ENCODE peak calls at places on chromosomes 13 and 19, in seven cellular contexts. M is body of pancreas, A is psoas muscle, D is tibial nerve, U is uterus, T is SK-N-SH, O is GM23248. B is an unnamed sample.

GRCh38 chr19:38037151-38037611 is 130.2 kb downstream of the SIPA1L3 start:
- DNase-seq in M (no peak), A (no peak), D (no peak), U (no peak), T (no peak), O (no peak), B (no peak)

GRCh38 chr19:55319786-55320185 is 5.4 kb downstream of the TMEM150B start:
- DNase-seq in M (no peak), A (peak; percentile 43), D (no peak), U (no peak), T (peak; percentile 83), O (peak; percentile 72), B (no peak)

GRCh38 chr19:13983213-13983889 is 22.8 kb downstream of the RFX1 start:
- DNase-seq in M (no peak), A (no peak), D (no peak), U (no peak), T (no peak), O (no peak), B (no peak)

GRCh38 chr13:71087432-71087831 is 779.6 kb downstream of the DACH1 start:
- DNase-seq in M (no peak), A (no peak), D (no peak), U (no peak), T (no peak), O (no peak), B (no peak)

GRCh38 chr19:54074851-54075250 is 6.3 kb downstream of the TARM1 start:
- DNase-seq in M (no peak), A (no peak), D (no peak), U (no peak), T (no peak), O (no peak), B (no peak)

GRCh38 chr19:38727868-38728660 is 16.2 kb downstream of the CAPN12 start:
- DNase-seq in M (no peak), A (no peak), D (no peak), U (peak; percentile 65), T (no peak), O (no peak), B (no peak)

GRCh38 chr13:36673352-36673751 is 468 bp upstream of the SERTM1 start:
- DNase-seq in M (no peak), A (no peak), D (no peak), U (no peak), T (no peak), O (no peak), B (no peak)

GRCh38 chr13:59879281-59879680 is 284.4 kb downstream of the DIAPH3 start:
- DNase-seq in M (no peak), A (no peak), D (no peak), U (no peak), T (no peak), O (no peak), B (no peak)

GRCh38 chr19:12163841-12164240 is 945 bp downstream of the ZNF136 start:
- DNase-seq in M (no peak), A (no peak), D (no peak), U (no peak), T (peak; percentile 30), O (peak; percentile 87), B (no peak)

GRCh38 chr19:10285393-10285792 is 1.4 kb upstream of the ICAM4 start:
- DNase-seq in M (no peak), A (no peak), D (no peak), U (no peak), T (no peak), O (no peak), B (no peak)

GRCh38 chr19:10283786-10284540 is 2.8 kb upstream of the ICAM4 start:
- DNase-seq in M (no peak), A (no peak), D (no peak), U (no peak), T (no peak), O (no peak), B (no peak)

GRCh38 chr19:10279737-10280442 is 6.9 kb upstream of the ICAM4 start:
- DNase-seq in M (no peak), A (no peak), D (no peak), U (no peak), T (no peak), O (no peak), B (no peak)

GRCh38 chr19:10284641-10285278 is 2.0 kb upstream of the ICAM4 start:
- DNase-seq in M (no peak), A (no peak), D (no peak), U (no peak), T (no peak), O (no peak), B (no peak)

GRCh38 chr19:10283301-10283733 is 3.4 kb upstream of the ICAM4 start:
- DNase-seq in M (no peak), A (no peak), D (no peak), U (no peak), T (no peak), O (no peak), B (peak; percentile 78)
- H3K27me3 ChIP-seq in M (no peaks in the 10 kb centered on the region), A (no peaks in the 10 kb centered on the region), D (peaks cover 17% of the 10 kb centered on the region), U (peaks cover 9% of the 10 kb centered on the region), T (no peaks in the 10 kb centered on the region), O (no peaks in the 10 kb centered on the region), B (no peaks in the 10 kb centered on the region)

GRCh38 chr13:43390582-43390981 is 367.2 kb downstream of the DNAJC15 start:
- DNase-seq in M (no peak), A (no peak), D (no peak), U (no peak), T (no peak), O (no peak), B (no peak)

GRCh38 chr13:43388282-43389034 is 365.1 kb downstream of the DNAJC15 start:
- DNase-seq in M (peak; percentile 44), A (no peak), D (no peak), U (no peak), T (no peak), O (no peak), B (no peak)

GRCh38 chr13:43389573-43389972 is 366.2 kb downstream of the DNAJC15 start:
- DNase-seq in M (no peak), A (no peak), D (no peak), U (no peak), T (no peak), O (peak; percentile 40), B (no peak)

GRCh38 chr13:43390101-43390500 is 366.7 kb downstream of the DNAJC15 start:
- DNase-seq in M (no peak), A (no peak), D (no peak), U (no peak), T (no peak), O (peak; percentile 27), B (no peak)

GRCh38 chr13:43391021-43391420 is 367.6 kb downstream of the DNAJC15 start:
- DNase-seq in M (no peak), A (no peak), D (no peak), U (no peak), T (no peak), O (no peak), B (no peak)
- H3K4me3 ChIP-seq in M (no peak overlapping the region), A (no peak overlapping the region), D (no peak overlapping the region), U (no peak overlapping the region), T (no peak overlapping the region), O (no peak overlapping the region), B (no peak overlapping the region)

GRCh38 chr13:113548171-113548641 is 36.3 kb upstream of the TFDP1 start:
- DNase-seq in M (peak; percentile 9), A (no peak), D (no peak), U (no peak), T (peak; percentile 30), O (no peak), B (no peak)

GRCh38 chr13:113545931-113546516 is 38.5 kb upstream of the TFDP1 start:
- DNase-seq in M (peak; percentile 8), A (no peak), D (no peak), U (no peak), T (peak; percentile 45), O (no peak), B (no peak)

GRCh38 chr13:113548778-113549621 is 35.6 kb upstream of the TFDP1 start:
- DNase-seq in M (peak; percentile 7), A (no peak), D (no peak), U (peak; percentile 44), T (peak; percentile 84), O (no peak), B (no peak)

GRCh38 chr13:113546571-113547247 is 37.8 kb upstream of the TFDP1 start:
- DNase-seq in M (peak; percentile 12), A (peak; percentile 59), D (peak; percentile 26), U (peak; percentile 42), T (no peak), O (peak; percentile 25), B (no peak)

GRCh38 chr13:113547248-113547971 is 37.1 kb upstream of the TFDP1 start:
- DNase-seq in M (peak; percentile 8), A (no peak), D (peak; percentile 43), U (no peak), T (no peak), O (peak; percentile 74), B (no peak)
- H3K36me3 ChIP-seq in M (no peaks in the 10 kb centered on the region), A (no peaks in the 10 kb centered on the region), D (peaks cover 52% of the 10 kb centered on the region), U (no peaks in the 10 kb centered on the region), T (peaks cover 21% of the 10 kb centered on the region), O (peaks cover 23% of the 10 kb centered on the region), B (peaks cover 12% of the 10 kb centered on the region)

GRCh38 chr19:1753730-1754442 is 580 bp downstream of the ONECUT3 start:
- DNase-seq in M (no peak), A (no peak), D (no peak), U (no peak), T (no peak), O (no peak), B (no peak)
- H3K27me3 ChIP-seq in M (no peaks in the 10 kb centered on the region), A (peaks cover 6% of the 10 kb centered on the region), D (peaks cover 87% of the 10 kb centered on the region), U (peaks cover 73% of the 10 kb centered on the region), T (peaks cover 86% of the 10 kb centered on the region), O (peaks cover 78% of the 10 kb centered on the region), B (peaks cover 61% of the 10 kb centered on the region)

GRCh38 chr19:43639507-43640423 is at the start of gene CADM4:
- DNase-seq in M (peak; percentile 48), A (peak; percentile 23), D (no peak), U (peak; percentile 33), T (peak; percentile 93), O (peak; percentile 17), B (no peak)

GRCh38 chr19:43638214-43638990 is 1.2 kb downstream of the CADM4 start:
- DNase-seq in M (no peak), A (no peak), D (no peak), U (no peak), T (no peak), O (no peak), B (no peak)

GRCh38 chr19:43641333-43641732 is 1.7 kb upstream of the CADM4 start:
- DNase-seq in M (no peak), A (no peak), D (no peak), U (no peak), T (no peak), O (no peak), B (no peak)

GRCh38 chr19:43640424-43640757 is 741 bp upstream of the CADM4 start:
- DNase-seq in M (no peak), A (no peak), D (no peak), U (no peak), T (no peak), O (no peak), B (no peak)

GRCh38 chr19:43638991-43639494 is 607 bp downstream of the CADM4 start:
- DNase-seq in M (no peak), A (no peak), D (no peak), U (no peak), T (no peak), O (no peak), B (no peak)
- H3K4me3 ChIP-seq in M (no peak overlapping the region), A (peak overlapping the region; percentile 59), D (peak overlapping the region; percentile 42), U (peak overlapping the region; percentile 20), T (peak overlapping the region; percentile 50), O (no peak overlapping the region), B (peak overlapping the region; percentile 10)

B was measured in lung.